ENCODE peak calls at places on chromosomes 5 and 9, in ten cellular contexts. C is fibroblast of mammary gland; J is brain microvascular endothelial cell; S is activated CD8-positive, alpha-beta memory T cell treated with anti-CD3 and anti-CD28 coated beads for 24 hours; U is hippocampal formation; O is HuH-7; Y is AG10803; F is PC-3; V is nephron progenitor cell; W is HuH-7.5. D is an unnamed sample.

GRCh38 chr9:79734989-79735779 is 163.4 kb downstream of the TLE4 start:
- DNase-seq in U (no peak), C (peak; percentile 22), S (no peak), W (no peak), F (no peak), O (no peak), V (no peak), Y (peak; percentile 71), J (no peak), D (no peak)

GRCh38 chr5:134577022-134577795 is 51.7 kb downstream of the JADE2 start:
- DNase-seq in W (no peak), C (peak; percentile 91), S (no peak), V (no peak), J (peak; percentile 54), U (no peak), F (peak; percentile 34), Y (peak; percentile 61), O (no peak), D (no peak)

GRCh38 chr5:171813270-171813669 is 27.7 kb downstream of the SMIM23 start:
- DNase-seq in F (peak; percentile 51), V (no peak), S (no peak), O (no peak), C (no peak), U (no peak), W (no peak), Y (no peak), J (no peak), D (no peak)

GRCh38 chr9:26261503-26262330 is 583.5 kb upstream of the TUSC1 start:
- DNase-seq in F (peak; percentile 86), V (no peak), Y (peak; percentile 72), C (peak; percentile 75), O (no peak), W (no peak), J (peak; percentile 78), U (no peak), S (no peak), D (no peak)

GRCh38 chr5:93281980-93282772 is 298.8 kb downstream of the NR2F1-AS1 start:
- DNase-seq in V (no peak), C (no peak), J (no peak), S (no peak), W (no peak), Y (no peak), F (no peak), O (no peak), U (no peak), D (no peak)

GRCh38 chr5:177476531-177477233 is 3.2 kb upstream of the DBN1 start:
- DNase-seq in J (peak; percentile 49), V (no peak), Y (peak; percentile 73), C (peak; percentile 82), W (no peak), O (no peak), F (no peak), U (no peak), S (no peak), D (no peak)

GRCh38 chr9:93245437-93245970 is 61.6 kb downstream of the WNK2 start:
- DNase-seq in C (no peak), U (no peak), V (no peak), O (no peak), W (no peak), Y (no peak), J (no peak), S (no peak), F (no peak), D (no peak)

GRCh38 chr5:78547731-78548189 is 100.8 kb downstream of the LHFPL2 start:
- DNase-seq in J (peak; percentile 94), O (no peak), W (no peak), U (no peak), C (peak; percentile 100), V (no peak), F (no peak), Y (peak; percentile 97), S (no peak), D (peak; percentile 16)

GRCh38 chr9:36714161-36714560 is 141.5 kb downstream of the MELK start:
- DNase-seq in V (no peak), S (no peak), C (no peak), U (no peak), F (no peak), W (no peak), J (no peak), O (no peak), Y (no peak), D (no peak)

GRCh38 chr5:1003296-1003937 is 5.2 kb upstream of the NKD2 start:
- DNase-seq in J (no peak), U (no peak), O (no peak), C (peak; percentile 29), W (no peak), Y (no peak), V (no peak), F (peak; percentile 98), S (no peak), D (no peak)

GRCh38 chr5:114857951-114858401 is 311.7 kb downstream of the TRIM36 start:
- DNase-seq in Y (no peak), W (no peak), O (peak; percentile 1), V (no peak), S (no peak), U (peak; percentile 3), J (no peak), C (no peak), F (peak; percentile 2), D (peak; percentile 25)

GRCh38 chr9:35905912-35906679 is at the start of gene HRCT1:
- DNase-seq in C (peak; percentile 98), W (peak; percentile 73), V (no peak), F (peak; percentile 96), Y (peak; percentile 95), O (peak; percentile 71), J (peak; percentile 92), U (no peak), S (no peak), D (no peak)

GRCh38 chr5:146564036-146564762 is 48.2 kb upstream of the GPR151 start:
- DNase-seq in O (no peak), C (no peak), J (no peak), U (no peak), F (peak; percentile 90), W (no peak), V (no peak), S (no peak), Y (no peak), D (no peak)

GRCh38 chr5:144273232-144274027 is 102.8 kb downstream of the KCTD16 start:
- DNase-seq in O (no peak), V (no peak), Y (no peak), J (no peak), U (no peak), W (no peak), F (no peak), C (peak; percentile 2), S (no peak), D (no peak)

GRCh38 chr5:177371705-177372533 is 12.3 kb upstream of the SLC34A1 start:
- DNase-seq in U (no peak), J (no peak), V (no peak), C (no peak), F (no peak), W (no peak), Y (no peak), S (no peak), O (no peak), D (no peak)

GRCh38 chr5:110086658-110087388 is 397.1 kb downstream of the MAN2A1 start:
- DNase-seq in U (no peak), O (no peak), V (no peak), C (peak; percentile 100), W (no peak), Y (peak; percentile 93), F (peak; percentile 51), J (peak; percentile 76), S (no peak), D (no peak)

GRCh38 chr9:82495884-82496777 is 507.6 kb downstream of the SPATA31D1 start:
- DNase-seq in C (peak; percentile 29), S (no peak), J (no peak), U (no peak), F (no peak), V (no peak), O (no peak), Y (no peak), W (no peak), D (no peak)

GRCh38 chr9:38176256-38176655 is 107.2 kb upstream of the SHB start:
- DNase-seq in W (no peak), C (no peak), U (no peak), S (no peak), O (no peak), F (peak; percentile 32), J (no peak), Y (no peak), V (no peak), D (no peak)

GRCh38 chr9:27109621-27110020 is 596 bp downstream of the TEK start:
- DNase-seq in V (no peak), S (no peak), J (no peak), W (no peak), Y (no peak), O (no peak), F (no peak), C (no peak), U (no peak), D (no peak)

GRCh38 chr9:99305124-99305523 is 83.0 kb downstream of the SEC61B start:
- DNase-seq in W (no peak), S (no peak), O (no peak), V (no peak), U (no peak), F (no peak), Y (no peak), C (no peak), J (no peak), D (no peak)

GRCh38 chr9:14119694-14120514 is 194.0 kb downstream of the NFIB start:
- DNase-seq in U (no peak), V (no peak), C (peak; percentile 80), F (peak; percentile 85), O (no peak), W (no peak), S (no peak), Y (peak; percentile 16), J (no peak), D (no peak)

GRCh38 chr5:45578270-45578669 is 117.9 kb downstream of the HCN1 start:
- DNase-seq in V (no peak), Y (no peak), S (no peak), F (peak; percentile 38), O (no peak), U (no peak), W (no peak), C (no peak), J (no peak), D (no peak)

GRCh38 chr9:95383198-95383673 is 65.7 kb upstream of the FANCC start:
- DNase-seq in S (no peak), V (no peak), J (peak; percentile 16), W (no peak), Y (peak; percentile 71), O (no peak), F (peak; percentile 84), C (peak; percentile 13), U (no peak), D (no peak)